ENCODE peak calls at places on chromosomes 6 and 20, in four cellular contexts. E is BJ; N is naive thymus-derived CD4-positive, alpha-beta T cell; G is GM23248. Z is an unnamed sample.

GRCh38 chr20:3164763-3165410 is 5.2 kb upstream of the FASTKD5 start:
- DNase-seq in N (no peak), G (no peak), E (no peak), Z (peak; percentile 73)

GRCh38 chr6:28081486-28081751 is 1.1 kb downstream of the ZNF165 start:
- DNase-seq in N (no peak), E (no peak), G (no peak), Z (no peak)

GRCh38 chr6:127302728-127303675 is 36.3 kb downstream of the RNF146 start:
- DNase-seq in E (no peak), G (peak; percentile 72), N (no peak), Z (no peak)

GRCh38 chr6:140540743-140541142 is 1166.3 kb upstream of the CITED2 start:
- DNase-seq in N (no peak), E (no peak), G (no peak), Z (no peak)

GRCh38 chr6:151630991-151631655 is 137.3 kb downstream of the CCDC170 start:
- DNase-seq in G (no peak), N (no peak), E (no peak), Z (no peak)

GRCh38 chr20:3651204-3651970 is 11.8 kb downstream of the GFRA4 start:
- DNase-seq in N (no peak), E (no peak), G (no peak), Z (peak; percentile 71)

GRCh38 chr6:53770690-53771320 is 24.0 kb upstream of the LRRC1 start:
- DNase-seq in G (peak; percentile 13), E (no peak), N (no peak), Z (no peak)

GRCh38 chr6:162408805-162409535 is 318.6 kb downstream of the PRKN start:
- DNase-seq in N (no peak), E (no peak), G (no peak), Z (no peak)

GRCh38 chr6:82567621-82568020 is 204.0 kb downstream of the TPBG start:
- DNase-seq in E (no peak), N (no peak), G (no peak), Z (no peak)

GRCh38 chr6:17624396-17624795 is 24.3 kb downstream of the FAM8A1 start:
- DNase-seq in N (no peak), E (no peak), G (no peak), Z (no peak)